ENCODE peak calls at places on chromosomes 12 and 14, in five cellular contexts. H is neural crest cell, R is upper lobe of right lung, P is thoracic aorta, Q is AG04450. Y is an unnamed sample.

GRCh38 chr12:6955462-6956331 is 4.5 kb downstream of the PTPN6 start:
- DNase-seq in H (no peak), R (peak; percentile 58), P (no peak), Q (no peak), Y (no peak)

GRCh38 chr14:21044106-21044618 is 2.0 kb downstream of the RNASE7 start:
- DNase-seq in H (no peak), R (no peak), P (no peak), Q (no peak), Y (no peak)

GRCh38 chr12:52007158-52007921 is 594 bp downstream of the TAMALIN start:
- DNase-seq in H (no peak), R (no peak), P (no peak), Q (no peak), Y (no peak)

GRCh38 chr12:14314801-14315200 is 50.7 kb upstream of the ATF7IP start:
- DNase-seq in H (no peak), R (no peak), P (no peak), Q (no peak), Y (no peak)

GRCh38 chr12:113515082-113515856 is 43.6 kb upstream of the LHX5 start:
- DNase-seq in H (no peak), R (no peak), P (no peak), Q (no peak), Y (no peak)

GRCh38 chr12:106747973-106748436 is 26.5 kb upstream of the RIC8B start:
- DNase-seq in H (no peak), R (no peak), P (no peak), Q (no peak), Y (no peak)

GRCh38 chr12:46677749-46678148 is 148.0 kb downstream of the SLC38A4 start:
- DNase-seq in H (no peak), R (no peak), P (no peak), Q (no peak), Y (peak; percentile 49)

GRCh38 chr14:95313707-95314106 is 6.0 kb downstream of the CLMN start:
- DNase-seq in H (no peak), R (peak; percentile 83), P (no peak), Q (no peak), Y (no peak)

GRCh38 chr12:107684990-107685359 is 624 bp upstream of the PWP1 start:
- DNase-seq in H (no peak), R (no peak), P (no peak), Q (no peak), Y (peak; percentile 34)

GRCh38 chr14:25381498-25381897 is 331.6 kb upstream of the STXBP6 start:
- DNase-seq in H (no peak), R (no peak), P (no peak), Q (no peak), Y (no peak)

GRCh38 chr14:70714055-70714550 is 72.4 kb downstream of the TTC9 start:
- DNase-seq in H (peak; percentile 67), R (no peak), P (no peak), Q (peak; percentile 7), Y (no peak)

GRCh38 chr12:83040991-83041390 is 354.3 kb downstream of the TMTC2 start:
- DNase-seq in H (no peak), R (no peak), P (no peak), Q (no peak), Y (no peak)

GRCh38 chr12:93403988-93404803 is 26.5 kb downstream of the NUDT4 start:
- DNase-seq in H (no peak), R (no peak), P (no peak), Q (no peak), Y (no peak)

GRCh38 chr12:8629486-8630033 is 16.9 kb upstream of the AICDA start:
- DNase-seq in H (no peak), R (no peak), P (no peak), Q (no peak), Y (peak; percentile 59)

GRCh38 chr12:130761537-130762318 is 45.6 kb upstream of the RIMBP2 start:
- DNase-seq in H (peak; percentile 64), R (no peak), P (no peak), Q (no peak), Y (peak; percentile 49)

GRCh38 chr12:19994970-19995369 is 373.4 kb upstream of the PDE3A start:
- DNase-seq in H (no peak), R (no peak), P (no peak), Q (no peak), Y (no peak)
- TF ChIP-seq CTCF in H (no peak), R (peak; percentile 15), P (no peak), Q (peak; percentile 20), Y (peak; percentile 4)

DNA sequence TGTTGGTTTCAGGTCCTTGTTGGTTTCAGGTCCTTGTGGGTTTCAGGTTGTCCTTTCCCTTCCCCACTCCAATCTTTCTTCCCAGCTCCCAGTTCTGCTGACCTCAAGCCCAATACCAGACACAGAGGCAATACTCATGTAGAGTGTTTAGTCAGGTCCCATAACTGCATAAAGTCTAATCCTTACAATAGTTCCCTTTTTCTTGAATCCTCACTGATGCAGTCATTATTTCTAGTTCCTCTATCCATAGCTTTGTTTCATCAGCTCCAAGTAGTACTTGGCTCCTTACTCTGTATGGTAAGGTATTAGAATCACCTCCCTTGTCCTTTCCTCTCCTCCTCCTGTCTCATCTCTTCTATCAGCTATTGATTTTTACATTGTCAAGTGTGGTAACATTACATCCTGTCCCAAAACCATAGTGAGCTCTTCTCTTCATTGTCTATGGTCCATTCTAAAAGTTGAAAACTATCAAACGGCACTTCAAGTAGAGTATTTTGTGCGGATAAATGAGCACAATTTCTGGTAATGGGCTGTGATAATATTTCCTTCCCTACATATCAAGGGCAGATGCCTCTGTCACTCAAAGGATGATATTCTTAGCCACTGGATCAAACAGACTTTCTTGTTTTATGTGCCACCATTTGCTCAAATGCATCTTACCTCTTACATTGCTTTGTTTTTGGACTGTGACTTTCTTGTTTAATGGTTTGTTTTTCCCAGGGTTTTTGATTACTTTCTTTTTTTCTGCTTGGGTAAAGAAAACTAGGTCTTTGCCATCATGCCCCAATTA is 57.2 kb upstream of the JDP2 start:
- DNase-seq in H (no peak), R (no peak), P (no peak), Q (no peak), Y (no peak)
- TF ChIP-seq CTCF in H (no peak), R (no peak), P (no peak), Q (no peak), Y (no peak)

DNA sequence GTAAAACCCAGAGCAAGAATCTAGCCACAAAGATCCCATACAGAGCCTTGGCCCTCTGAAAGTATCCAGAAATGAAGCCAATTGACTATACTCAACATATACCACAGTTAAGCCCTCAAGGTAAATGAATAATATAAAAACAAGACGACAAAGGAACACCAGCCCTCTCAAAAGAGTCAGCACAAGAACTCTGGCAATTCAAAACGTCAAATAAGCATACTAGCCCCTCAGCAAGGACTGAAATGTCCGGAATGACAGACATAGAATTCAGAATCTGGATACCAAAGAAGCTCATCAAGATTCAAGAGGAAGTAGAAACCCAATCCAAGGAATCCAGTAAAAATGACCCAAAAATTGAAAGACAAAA is 49.9 kb downstream of the GTF2A1 start:
- DNase-seq in H (no peak), R (no peak), P (no peak), Q (no peak), Y (no peak)
- TF ChIP-seq CTCF in H (no peak), R (no peak), P (no peak), Q (no peak), Y (no peak)

GRCh38 chr14:99125616-99126431 is 146.2 kb downstream of the BCL11B start:
- DNase-seq in H (no peak), R (no peak), P (no peak), Q (no peak), Y (peak; percentile 50)

GRCh38 chr14:99122521-99123125 is 149.4 kb downstream of the BCL11B start:
- DNase-seq in H (no peak), R (no peak), P (no peak), Q (no peak), Y (no peak)

GRCh38 chr14:99123208-99123870 is 148.7 kb downstream of the BCL11B start:
- DNase-seq in H (no peak), R (no peak), P (no peak), Q (no peak), Y (no peak)

GRCh38 chr14:99125113-99125512 is 146.9 kb downstream of the BCL11B start:
- DNase-seq in H (no peak), R (no peak), P (no peak), Q (no peak), Y (no peak)

GRCh38 chr14:99124482-99125104 is 147.4 kb downstream of the BCL11B start:
- DNase-seq in H (no peak), R (no peak), P (no peak), Q (no peak), Y (no peak)
- TF ChIP-seq CTCF in H (no peak), R (no peak), P (no peak), Q (no peak), Y (no peak)

DNA sequence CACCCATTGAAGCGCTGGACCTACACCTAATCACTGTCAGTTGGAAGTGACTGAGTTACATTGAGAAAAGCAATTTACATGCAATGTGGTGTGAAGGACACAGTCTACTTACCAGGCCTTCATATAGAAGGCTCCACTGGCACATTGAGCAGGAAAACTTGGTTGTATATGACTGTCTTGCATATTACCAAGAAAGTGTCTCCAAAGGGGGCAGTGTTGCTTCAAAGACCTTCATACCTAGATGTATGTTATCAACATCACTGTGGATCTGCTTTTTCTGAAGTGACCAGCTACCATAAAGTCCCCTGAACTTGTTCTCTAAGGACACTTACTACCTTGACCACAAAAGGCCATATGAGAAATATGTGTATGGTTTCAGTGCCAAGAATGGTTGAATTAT is 64.1 kb downstream of the NELL2 start:
- DNase-seq in H (no peak), R (no peak), P (no peak), Q (no peak), Y (no peak)
- TF ChIP-seq CTCF in H (peak; percentile 21), R (no peak), P (no peak), Q (peak; percentile 10), Y (peak; percentile 42)

DNA sequence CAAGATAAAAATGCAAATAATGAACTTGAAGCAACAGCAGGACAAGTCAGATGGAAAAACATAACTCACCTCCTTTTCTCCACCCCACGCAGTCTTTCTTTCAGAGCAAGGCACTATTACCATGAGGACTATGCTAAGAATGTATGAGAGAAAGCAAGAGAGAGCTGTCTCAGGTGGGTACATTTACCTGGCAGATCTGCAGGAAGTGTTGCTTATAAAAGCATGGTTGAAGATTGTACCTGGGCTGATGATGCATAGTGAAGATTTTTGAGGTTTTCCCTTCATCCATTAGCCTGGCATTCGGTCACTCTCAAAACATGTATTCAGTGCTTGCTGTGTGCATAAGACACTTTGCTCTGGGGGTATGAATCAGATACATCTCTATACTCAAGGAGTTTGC is 68.8 kb upstream of the IFNG-AS1 start:
- DNase-seq in H (no peak), R (no peak), P (no peak), Q (no peak), Y (peak; percentile 98)
- TF ChIP-seq CTCF in H (no peak), R (no peak), P (no peak), Q (no peak), Y (no peak)

GRCh38 chr14:24272442-24272841 is 1.0 kb upstream of the RABGGTA start:
- DNase-seq in H (no peak), R (no peak), P (no peak), Q (no peak), Y (no peak)

GRCh38 chr14:24275524-24276139 is 4.2 kb upstream of the RABGGTA start:
- DNase-seq in H (no peak), R (no peak), P (no peak), Q (no peak), Y (no peak)

GRCh38 chr14:24271834-24272263 is 452 bp upstream of the RABGGTA start:
- DNase-seq in H (no peak), R (no peak), P (no peak), Q (no peak), Y (no peak)

GRCh38 chr14:24274101-24274543 is 2.7 kb upstream of the RABGGTA start:
- DNase-seq in H (no peak), R (no peak), P (no peak), Q (no peak), Y (peak; percentile 100)

GRCh38 chr14:24273422-24273998 is 2.1 kb upstream of the RABGGTA start:
- DNase-seq in H (no peak), R (no peak), P (no peak), Q (no peak), Y (peak; percentile 77)
- TF ChIP-seq CTCF in H (no peak), R (no peak), P (no peak), Q (peak; percentile 11), Y (peak; percentile 66)

Y was measured in foreskin keratinocyte.